ENCODE peak calls at places on chromosome 1, in ten cellular contexts. One of them, this sample, is unnamed.

GRCh38 chr1:19661721-19662228 is 2.9 kb upstream of the HTR6 start:
- DNase-seq in NCI-H510A treated with DMSO at 0.1 percent for 48 hours: peak
- DNase-seq in natural killer cell: no peak
- DNase-seq in EL: peak
- DNase-seq in NCI-H1105: peak
- DNase-seq in fibroblast of pulmonary artery: peak
- DNase-seq in stimulated activated CD8-positive, alpha-beta memory T cell treated with anti-CD3 and anti-CD28 coated beads, Interleukin-15, amount 100 ng/mL, for 24 hours: no peak
- DNase-seq in Calu3: no peak
- DNase-seq in kidney: no peak
- DNase-seq in DND-41: peak
- DNase-seq in this sample: peak

GRCh38 chr1:52063192-52063591 is 7.1 kb downstream of the BTF3L4 start:
- DNase-seq in NCI-H510A treated with DMSO at 0.1 percent for 48 hours: no peak
- DNase-seq in natural killer cell: no peak
- DNase-seq in EL: no peak
- DNase-seq in NCI-H1105: no peak
- DNase-seq in fibroblast of pulmonary artery: no peak
- DNase-seq in stimulated activated CD8-positive, alpha-beta memory T cell treated with anti-CD3 and anti-CD28 coated beads, Interleukin-15, amount 100 ng/mL, for 24 hours: no peak
- DNase-seq in Calu3: no peak
- DNase-seq in kidney: no peak
- DNase-seq in DND-41: no peak
- DNase-seq in this sample: no peak

GRCh38 chr1:115495603-115496002 is 146.2 kb upstream of the VANGL1 start:
- DNase-seq in NCI-H510A treated with DMSO at 0.1 percent for 48 hours: no peak
- DNase-seq in natural killer cell: no peak
- DNase-seq in EL: peak
- DNase-seq in NCI-H1105: no peak
- DNase-seq in fibroblast of pulmonary artery: peak
- DNase-seq in stimulated activated CD8-positive, alpha-beta memory T cell treated with anti-CD3 and anti-CD28 coated beads, Interleukin-15, amount 100 ng/mL, for 24 hours: no peak
- DNase-seq in Calu3: no peak
- DNase-seq in kidney: no peak
- DNase-seq in DND-41: no peak
- DNase-seq in this sample: no peak

GRCh38 chr1:1665815-1666251 is 7.0 kb upstream of the CDK11B start:
- DNase-seq in NCI-H510A treated with DMSO at 0.1 percent for 48 hours: peak
- DNase-seq in natural killer cell: peak
- DNase-seq in EL: no peak
- DNase-seq in NCI-H1105: no peak
- DNase-seq in fibroblast of pulmonary artery: no peak
- DNase-seq in stimulated activated CD8-positive, alpha-beta memory T cell treated with anti-CD3 and anti-CD28 coated beads, Interleukin-15, amount 100 ng/mL, for 24 hours: no peak
- DNase-seq in Calu3: peak
- DNase-seq in kidney: peak
- DNase-seq in DND-41: peak
- DNase-seq in this sample: no peak

GRCh38 chr1:9437931-9438330 is 101.3 kb upstream of the SLC25A33 start:
- DNase-seq in NCI-H510A treated with DMSO at 0.1 percent for 48 hours: no peak
- DNase-seq in natural killer cell: no peak
- DNase-seq in EL: no peak
- DNase-seq in NCI-H1105: no peak
- DNase-seq in fibroblast of pulmonary artery: peak
- DNase-seq in stimulated activated CD8-positive, alpha-beta memory T cell treated with anti-CD3 and anti-CD28 coated beads, Interleukin-15, amount 100 ng/mL, for 24 hours: no peak
- DNase-seq in Calu3: no peak
- DNase-seq in kidney: no peak
- DNase-seq in DND-41: no peak
- DNase-seq in this sample: no peak

GRCh38 chr1:45206808-45207624 is 611 bp upstream of the ZSWIM5 start:
- DNase-seq in NCI-H510A treated with DMSO at 0.1 percent for 48 hours: no peak
- DNase-seq in natural killer cell: no peak
- DNase-seq in EL: no peak
- DNase-seq in NCI-H1105: no peak
- DNase-seq in fibroblast of pulmonary artery: no peak
- DNase-seq in stimulated activated CD8-positive, alpha-beta memory T cell treated with anti-CD3 and anti-CD28 coated beads, Interleukin-15, amount 100 ng/mL, for 24 hours: no peak
- DNase-seq in Calu3: no peak
- DNase-seq in kidney: no peak
- DNase-seq in DND-41: no peak
- DNase-seq in this sample: no peak

GRCh38 chr1:55156093-55156492 is 59.1 kb downstream of the USP24 start:
- DNase-seq in NCI-H510A treated with DMSO at 0.1 percent for 48 hours: no peak
- DNase-seq in natural killer cell: no peak
- DNase-seq in EL: peak
- DNase-seq in NCI-H1105: no peak
- DNase-seq in fibroblast of pulmonary artery: peak
- DNase-seq in stimulated activated CD8-positive, alpha-beta memory T cell treated with anti-CD3 and anti-CD28 coated beads, Interleukin-15, amount 100 ng/mL, for 24 hours: no peak
- DNase-seq in Calu3: no peak
- DNase-seq in kidney: no peak
- DNase-seq in DND-41: no peak
- DNase-seq in this sample: no peak

GRCh38 chr1:30908886-30909777 is 574 bp upstream of the SDC3 start:
- DNase-seq in NCI-H510A treated with DMSO at 0.1 percent for 48 hours: no peak
- DNase-seq in natural killer cell: no peak
- DNase-seq in EL: no peak
- DNase-seq in NCI-H1105: no peak
- DNase-seq in fibroblast of pulmonary artery: no peak
- DNase-seq in stimulated activated CD8-positive, alpha-beta memory T cell treated with anti-CD3 and anti-CD28 coated beads, Interleukin-15, amount 100 ng/mL, for 24 hours: no peak
- DNase-seq in Calu3: no peak
- DNase-seq in kidney: peak
- DNase-seq in DND-41: no peak
- DNase-seq in this sample: no peak

GRCh38 chr1:101410048-101410878 is 173.4 kb downstream of the S1PR1 start:
- DNase-seq in NCI-H510A treated with DMSO at 0.1 percent for 48 hours: no peak
- DNase-seq in natural killer cell: no peak
- DNase-seq in EL: no peak
- DNase-seq in NCI-H1105: no peak
- DNase-seq in fibroblast of pulmonary artery: peak
- DNase-seq in stimulated activated CD8-positive, alpha-beta memory T cell treated with anti-CD3 and anti-CD28 coated beads, Interleukin-15, amount 100 ng/mL, for 24 hours: no peak
- DNase-seq in Calu3: no peak
- DNase-seq in kidney: no peak
- DNase-seq in DND-41: peak
- DNase-seq in this sample: no peak

GRCh38 chr1:88683516-88683847 is 591 bp upstream of the PKN2 start:
- DNase-seq in NCI-H510A treated with DMSO at 0.1 percent for 48 hours: no peak
- DNase-seq in natural killer cell: peak
- DNase-seq in EL: no peak
- DNase-seq in NCI-H1105: peak
- DNase-seq in fibroblast of pulmonary artery: no peak
- DNase-seq in stimulated activated CD8-positive, alpha-beta memory T cell treated with anti-CD3 and anti-CD28 coated beads, Interleukin-15, amount 100 ng/mL, for 24 hours: peak
- DNase-seq in Calu3: peak
- DNase-seq in kidney: peak
- DNase-seq in DND-41: peak
- DNase-seq in this sample: peak

GRCh38 chr1:205812271-205812877 is 624 bp downstream of the SLC41A1 start:
- DNase-seq in NCI-H510A treated with DMSO at 0.1 percent for 48 hours: peak
- DNase-seq in natural killer cell: peak
- DNase-seq in EL: peak
- DNase-seq in NCI-H1105: no peak
- DNase-seq in fibroblast of pulmonary artery: peak
- DNase-seq in stimulated activated CD8-positive, alpha-beta memory T cell treated with anti-CD3 and anti-CD28 coated beads, Interleukin-15, amount 100 ng/mL, for 24 hours: no peak
- DNase-seq in Calu3: peak
- DNase-seq in kidney: peak
- DNase-seq in DND-41: peak
- DNase-seq in this sample: no peak

GRCh38 chr1:11881749-11882441 is 23.1 kb upstream of the NPPB start:
- DNase-seq in NCI-H510A treated with DMSO at 0.1 percent for 48 hours: no peak
- DNase-seq in natural killer cell: no peak
- DNase-seq in EL: no peak
- DNase-seq in NCI-H1105: no peak
- DNase-seq in fibroblast of pulmonary artery: no peak
- DNase-seq in stimulated activated CD8-positive, alpha-beta memory T cell treated with anti-CD3 and anti-CD28 coated beads, Interleukin-15, amount 100 ng/mL, for 24 hours: no peak
- DNase-seq in Calu3: no peak
- DNase-seq in kidney: peak
- DNase-seq in DND-41: no peak
- DNase-seq in this sample: no peak

GRCh38 chr1:183077107-183077506 is 53.9 kb downstream of the LAMC1 start:
- DNase-seq in NCI-H510A treated with DMSO at 0.1 percent for 48 hours: no peak
- DNase-seq in natural killer cell: no peak
- DNase-seq in EL: no peak
- DNase-seq in NCI-H1105: no peak
- DNase-seq in fibroblast of pulmonary artery: peak
- DNase-seq in stimulated activated CD8-positive, alpha-beta memory T cell treated with anti-CD3 and anti-CD28 coated beads, Interleukin-15, amount 100 ng/mL, for 24 hours: no peak
- DNase-seq in Calu3: no peak
- DNase-seq in kidney: no peak
- DNase-seq in DND-41: no peak
- DNase-seq in this sample: no peak

GRCh38 chr1:181152892-181153633 is 64.6 kb downstream of the IER5 start:
- DNase-seq in NCI-H510A treated with DMSO at 0.1 percent for 48 hours: no peak
- DNase-seq in natural killer cell: no peak
- DNase-seq in EL: peak
- DNase-seq in NCI-H1105: no peak
- DNase-seq in fibroblast of pulmonary artery: peak
- DNase-seq in stimulated activated CD8-positive, alpha-beta memory T cell treated with anti-CD3 and anti-CD28 coated beads, Interleukin-15, amount 100 ng/mL, for 24 hours: no peak
- DNase-seq in Calu3: no peak
- DNase-seq in kidney: peak
- DNase-seq in DND-41: peak
- DNase-seq in this sample: no peak

GRCh38 chr1:76281306-76281705 is 206.8 kb downstream of the ST6GALNAC3 start:
- DNase-seq in NCI-H510A treated with DMSO at 0.1 percent for 48 hours: no peak
- DNase-seq in natural killer cell: no peak
- DNase-seq in EL: no peak
- DNase-seq in NCI-H1105: no peak
- DNase-seq in fibroblast of pulmonary artery: no peak
- DNase-seq in stimulated activated CD8-positive, alpha-beta memory T cell treated with anti-CD3 and anti-CD28 coated beads, Interleukin-15, amount 100 ng/mL, for 24 hours: no peak
- DNase-seq in Calu3: no peak
- DNase-seq in kidney: no peak
- DNase-seq in DND-41: no peak
- DNase-seq in this sample: no peak

GRCh38 chr1:184497962-184498723 is 111.3 kb downstream of the C1orf21 start:
- DNase-seq in NCI-H510A treated with DMSO at 0.1 percent for 48 hours: no peak
- DNase-seq in natural killer cell: no peak
- DNase-seq in EL: no peak
- DNase-seq in NCI-H1105: no peak
- DNase-seq in fibroblast of pulmonary artery: no peak
- DNase-seq in stimulated activated CD8-positive, alpha-beta memory T cell treated with anti-CD3 and anti-CD28 coated beads, Interleukin-15, amount 100 ng/mL, for 24 hours: no peak
- DNase-seq in Calu3: no peak
- DNase-seq in kidney: no peak
- DNase-seq in DND-41: no peak
- DNase-seq in this sample: no peak

GRCh38 chr1:150002217-150002616 is 8.3 kb downstream of the OTUD7B start:
- DNase-seq in NCI-H510A treated with DMSO at 0.1 percent for 48 hours: no peak
- DNase-seq in natural killer cell: no peak
- DNase-seq in EL: no peak
- DNase-seq in NCI-H1105: no peak
- DNase-seq in fibroblast of pulmonary artery: no peak
- DNase-seq in stimulated activated CD8-positive, alpha-beta memory T cell treated with anti-CD3 and anti-CD28 coated beads, Interleukin-15, amount 100 ng/mL, for 24 hours: no peak
- DNase-seq in Calu3: no peak
- DNase-seq in kidney: no peak
- DNase-seq in DND-41: no peak
- DNase-seq in this sample: no peak

GRCh38 chr1:51345300-51345687 is 14.9 kb upstream of the TTC39A start:
- DNase-seq in NCI-H510A treated with DMSO at 0.1 percent for 48 hours: no peak
- DNase-seq in natural killer cell: no peak
- DNase-seq in EL: no peak
- DNase-seq in NCI-H1105: no peak
- DNase-seq in fibroblast of pulmonary artery: no peak
- DNase-seq in stimulated activated CD8-positive, alpha-beta memory T cell treated with anti-CD3 and anti-CD28 coated beads, Interleukin-15, amount 100 ng/mL, for 24 hours: no peak
- DNase-seq in Calu3: no peak
- DNase-seq in kidney: peak
- DNase-seq in DND-41: no peak
- DNase-seq in this sample: no peak

GRCh38 chr1:117646007-117646913 is 40.4 kb downstream of the TENT5C start:
- DNase-seq in NCI-H510A treated with DMSO at 0.1 percent for 48 hours: no peak
- DNase-seq in natural killer cell: no peak
- DNase-seq in EL: peak
- DNase-seq in NCI-H1105: no peak
- DNase-seq in fibroblast of pulmonary artery: peak
- DNase-seq in stimulated activated CD8-positive, alpha-beta memory T cell treated with anti-CD3 and anti-CD28 coated beads, Interleukin-15, amount 100 ng/mL, for 24 hours: no peak
- DNase-seq in Calu3: no peak
- DNase-seq in kidney: no peak
- DNase-seq in DND-41: no peak
- DNase-seq in this sample: no peak

GRCh38 chr1:37851271-37851670 is 8.1 kb downstream of the MTF1 start:
- DNase-seq in NCI-H510A treated with DMSO at 0.1 percent for 48 hours: no peak
- DNase-seq in natural killer cell: no peak
- DNase-seq in EL: no peak
- DNase-seq in NCI-H1105: no peak
- DNase-seq in fibroblast of pulmonary artery: no peak
- DNase-seq in stimulated activated CD8-positive, alpha-beta memory T cell treated with anti-CD3 and anti-CD28 coated beads, Interleukin-15, amount 100 ng/mL, for 24 hours: no peak
- DNase-seq in Calu3: no peak
- DNase-seq in kidney: no peak
- DNase-seq in DND-41: no peak
- DNase-seq in this sample: no peak

GRCh38 chr1:172823534-172823933 is 164.6 kb downstream of the FASLG start:
- DNase-seq in NCI-H510A treated with DMSO at 0.1 percent for 48 hours: no peak
- DNase-seq in natural killer cell: no peak
- DNase-seq in EL: peak
- DNase-seq in NCI-H1105: no peak
- DNase-seq in fibroblast of pulmonary artery: peak
- DNase-seq in stimulated activated CD8-positive, alpha-beta memory T cell treated with anti-CD3 and anti-CD28 coated beads, Interleukin-15, amount 100 ng/mL, for 24 hours: no peak
- DNase-seq in Calu3: no peak
- DNase-seq in kidney: no peak
- DNase-seq in DND-41: no peak
- DNase-seq in this sample: no peak